ENCODE peak calls at places on chromosomes 13 and 19, in six cellular contexts. Z is SK-N-SH, A is K562, Q is GM12878, I is GM12892, B is HepG2. F is an unnamed sample.

GRCh38 chr13:21010621-21011020 is 50.8 kb downstream of the LATS2 start:
- DNase-seq in Q (no peak), B (peak), I (no peak), Z (no peak), A (peak), F (no peak)

GRCh38 chr13:50914848-50915247 is 5.3 kb downstream of the RNASEH2B start:
- DNase-seq in Q (no peak), A (no peak), I (no peak), Z (no peak), B (no peak), F (no peak)

GRCh38 chr13:41694902-41695301 is 237.6 kb downstream of the RGCC start:
- DNase-seq in Z (no peak), Q (peak), A (peak), B (no peak), I (peak), F (peak)

GRCh38 chr13:27917121-27917947 is 2.5 kb upstream of the PDX1 start:
- DNase-seq in A (no peak), Z (no peak), I (peak), B (no peak), Q (no peak), F (no peak)

GRCh38 chr19:7550987-7551761 is 15.7 kb downstream of the PNPLA6 start:
- DNase-seq in Z (peak), Q (no peak), I (no peak), A (peak), B (no peak), F (no peak)

GRCh38 chr13:39870197-39870746 is 214.8 kb downstream of the COG6 start:
- DNase-seq in A (no peak), I (no peak), Z (no peak), Q (no peak), B (no peak), F (no peak)

GRCh38 chr13:79525458-79525857 is 44.5 kb downstream of the NDFIP2 start:
- DNase-seq in Q (no peak), I (no peak), Z (no peak), B (peak), A (peak), F (no peak)

GRCh38 chr19:1016647-1017114 is 4.2 kb downstream of the TMEM259 start:
- DNase-seq in Z (no peak), B (no peak), A (no peak), I (no peak), Q (no peak), F (no peak)

GRCh38 chr19:40750035-40750284 is 317 bp downstream of the ACTMAP start:
- DNase-seq in B (no peak), Q (no peak), A (no peak), I (no peak), Z (no peak), F (no peak)

GRCh38 chr13:76380436-76381065 is 505.7 kb downstream of the KCTD12 start:
- DNase-seq in Q (no peak), A (no peak), I (no peak), Z (no peak), B (no peak), F (no peak)

GRCh38 chr13:43153436-43154082 is 130.2 kb downstream of the DNAJC15 start:
- DNase-seq in B (no peak), A (no peak), Z (no peak), Q (no peak), I (no peak), F (no peak)

GRCh38 chr19:28012361-28012760 is 1200.6 kb downstream of the UQCRFS1 start:
- DNase-seq in Q (no peak), I (no peak), A (peak), Z (peak), B (no peak), F (no peak)

GRCh38 chr19:55383789-55384575 is at the start of gene TMEM238:
- DNase-seq in A (peak), Z (peak), Q (no peak), B (no peak), I (peak), F (peak)

GRCh38 chr19:56377105-56377924 is 16.0 kb downstream of the ZNF582 start:
- DNase-seq in I (no peak), A (no peak), Q (no peak), Z (no peak), B (no peak), F (no peak)

GRCh38 chr13:48448963-48449614 is 36.2 kb upstream of the LPAR6 start:
- DNase-seq in I (no peak), B (no peak), A (no peak), Z (no peak), Q (no peak), F (no peak)

GRCh38 chr19:51698296-51698695 is 5.2 kb downstream of the SPACA6 start:
- DNase-seq in Q (no peak), B (no peak), A (no peak), I (no peak), Z (peak), F (no peak)

GRCh38 chr13:20964904-20965303 is 62.4 kb upstream of the XPO4 start:
- DNase-seq in Q (no peak), B (no peak), I (no peak), Z (no peak), A (no peak), F (no peak)

GRCh38 chr13:27857271-27857670 is 62.5 kb upstream of the PDX1 start:
- DNase-seq in A (no peak), Z (no peak), B (no peak), I (no peak), Q (no peak), F (no peak)

GRCh38 chr13:103639326-103639725 is 573.1 kb upstream of the SLC10A2 start:
- DNase-seq in A (no peak), B (no peak), Q (no peak), Z (no peak), I (no peak), F (no peak)

GRCh38 chr13:36712785-36713184 is 39.0 kb downstream of the SERTM1 start:
- DNase-seq in Q (no peak), A (peak), Z (peak), B (no peak), I (no peak), F (no peak)

GRCh38 chr13:49214917-49215376 is 5.2 kb upstream of the MLNR start:
- DNase-seq in Q (no peak), I (peak), B (peak), Z (no peak), A (no peak), F (peak)

GRCh38 chr13:21395953-21396352 is 63.1 kb downstream of the ZDHHC20 start:
- DNase-seq in I (no peak), Q (no peak), B (no peak), Z (no peak), A (no peak), F (no peak)

GRCh38 chr13:39998166-39998565 is 342.7 kb downstream of the COG6 start:
- DNase-seq in I (no peak), Q (no peak), Z (no peak), A (no peak), B (no peak), F (no peak)

GRCh38 chr19:50349277-50350057 is 16.0 kb downstream of the NAPSA start:
- DNase-seq in B (peak), A (no peak), Q (no peak), Z (no peak), I (no peak), F (no peak)

GRCh38 chr13:73365240-73365639 is 306.4 kb downstream of the KLF5 start:
- DNase-seq in B (no peak), I (no peak), Z (no peak), A (no peak), Q (no peak), F (no peak)

GRCh38 chr13:93635687-93636086 is 409.1 kb downstream of the GPC6 start:
- DNase-seq in B (no peak), A (no peak), Q (no peak), Z (no peak), I (no peak), F (no peak)

GRCh38 chr19:6772028-6772865 is at the start of gene VAV1:
- DNase-seq in Q (peak), Z (peak), I (peak), A (peak), B (no peak), F (peak)

GRCh38 chr19:55482967-55483671 is 1.9 kb upstream of the NAT14 start:
- DNase-seq in B (no peak), Z (no peak), A (no peak), I (no peak), Q (no peak), F (no peak)

GRCh38 chr19:1102407-1103106 is 1.2 kb upstream of the GPX4 start:
- DNase-seq in Z (no peak), A (peak), B (peak), I (no peak), Q (peak), F (no peak)

GRCh38 chr19:39070888-39071287 is 13.3 kb upstream of the ACP7 start:
- DNase-seq in A (no peak), I (no peak), Z (no peak), B (no peak), Q (no peak), F (no peak)

GRCh38 chr19:21626924-21627697 is 121.7 kb downstream of the ZNF429 start:
- DNase-seq in Q (no peak), Z (no peak), I (no peak), A (peak), B (no peak), F (no peak)

GRCh38 chr19:33231511-33231910 is 5.9 kb upstream of the SLC7A10 start:
- DNase-seq in Z (no peak), Q (no peak), A (no peak), I (no peak), B (no peak), F (no peak)

GRCh38 chr13:83881917-83882625 is at the start of gene SLITRK1:
- DNase-seq in Z (peak), B (no peak), I (no peak), A (peak), Q (peak), F (peak)

GRCh38 chr13:21324793-21325192 is 134.3 kb downstream of the ZDHHC20 start:
- DNase-seq in Z (no peak), A (no peak), I (no peak), Q (no peak), B (no peak), F (no peak)

GRCh38 chr19:8206147-8207087 is 2.8 kb upstream of the CERS4 start:
- DNase-seq in A (no peak), Q (no peak), Z (no peak), I (no peak), B (no peak), F (no peak)

GRCh38 chr19:47794526-47794925 is 9.8 kb downstream of the TPRX1 start:
- DNase-seq in Z (no peak), I (no peak), Q (no peak), B (no peak), A (peak), F (no peak)
- TF ChIP-seq TAF1 in Z (no peak), I (no peak), Q (no peak), B (no peak), A (no peak), F (no peak)

GRCh38 chr13:113425931-113426590 is 27.2 kb downstream of the ADPRHL1 start:
- DNase-seq in B (no peak), I (no peak), A (no peak), Q (no peak), Z (no peak), F (no peak)
- TF ChIP-seq TAF1 in B (no peak), I (no peak), A (no peak), Q (no peak), Z (no peak), F (no peak)

GRCh38 chr13:111962431-111962891 is 104.5 kb upstream of the SOX1 start:
- DNase-seq in I (no peak), Z (no peak), B (no peak), Q (no peak), A (no peak), F (no peak)
- TF ChIP-seq TAF1 in I (no peak), Z (no peak), B (no peak), Q (no peak), A (no peak), F (no peak)

GRCh38 chr19:13149628-13150186 is 468 bp downstream of the STX10 start:
- DNase-seq in I (no peak), Q (no peak), A (peak), B (peak), Z (peak), F (no peak)
- TF ChIP-seq TAF1 in I (no peak), Q (no peak), A (no peak), B (no peak), Z (peak), F (no peak)

DNA sequence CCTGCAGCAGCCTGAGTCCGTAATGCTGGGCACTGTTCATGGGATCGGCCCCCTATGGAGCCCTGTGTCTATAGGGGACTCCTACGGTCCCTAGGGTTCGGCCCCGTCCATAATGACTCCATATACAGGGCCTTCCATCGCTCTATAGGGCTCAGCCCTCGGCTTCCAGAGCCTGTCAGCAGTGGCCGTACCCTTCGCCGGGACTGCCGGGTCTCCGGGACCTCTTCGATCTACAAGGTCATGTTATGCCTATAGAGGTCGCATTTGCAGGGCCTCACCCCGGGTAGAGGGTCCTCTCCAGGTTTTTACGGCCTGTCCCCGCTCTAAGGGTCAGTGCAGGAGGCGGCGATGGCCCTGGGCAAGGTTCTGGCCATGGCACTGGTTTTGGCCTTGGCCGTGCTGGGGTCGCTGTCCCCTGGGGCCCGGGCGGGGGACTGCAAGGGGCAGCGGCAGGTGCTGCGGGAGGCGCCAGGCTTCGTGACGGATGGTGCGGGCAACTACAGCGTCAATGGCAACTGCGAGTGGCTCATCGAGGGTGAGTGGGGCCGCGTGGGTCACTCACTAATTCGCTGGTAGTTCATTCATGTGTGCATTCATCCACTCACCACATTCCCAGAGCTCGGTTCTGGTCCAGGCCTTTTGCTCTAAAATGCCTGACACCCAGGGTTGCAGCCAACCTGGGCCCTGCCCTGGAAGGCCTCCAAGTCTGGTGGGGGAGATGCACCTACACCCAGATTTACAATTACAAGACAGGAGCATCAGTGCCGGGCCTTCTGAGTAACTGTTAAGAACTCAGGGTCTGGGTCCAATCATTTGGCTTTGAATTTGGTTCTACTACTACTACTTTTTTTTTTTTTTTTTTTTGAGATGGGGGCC is 699 bp downstream of the MEGF8 start:
- DNase-seq in I (no peak), A (peak), Q (no peak), Z (peak), B (no peak), F (no peak)
- TF ChIP-seq TAF1 in I (no peak), A (no peak), Q (no peak), Z (no peak), B (no peak), F (no peak)

F was measured in GM12891.